ENCODE peak calls at places on chromosomes 12 and 14, in seven cellular contexts. X, U, T, N, A, K and S are unnamed samples.

GRCh38 chr12:89448951-89449371 is 75.6 kb downstream of the GALNT4 start:
- DNase-seq in K (no peak), A (no peak), T (no peak), X (no peak), N (no peak), U (no peak), S (no peak)

GRCh38 chr12:19419086-19419485 is 20.2 kb upstream of the AEBP2 start:
- DNase-seq in X (no peak), A (peak; percentile 21), T (peak; percentile 29), U (no peak), K (peak; percentile 21), N (no peak), S (no peak)

GRCh38 chr12:32586390-32586789 is 92.7 kb upstream of the DNM1L start:
- DNase-seq in N (no peak), A (no peak), U (no peak), X (no peak), K (no peak), T (no peak), S (no peak)

GRCh38 chr14:76644875-76645518 is 116.3 kb upstream of the VASH1 start:
- DNase-seq in T (peak; percentile 90), U (no peak), X (peak; percentile 39), K (peak; percentile 71), N (no peak), A (no peak), S (peak; percentile 58)

GRCh38 chr14:77746064-77746463 is 14.9 kb downstream of the SNW1 start:
- DNase-seq in A (no peak), T (no peak), K (no peak), X (peak; percentile 24), N (no peak), U (no peak), S (no peak)

GRCh38 chr12:102171951-102172350 is 25.7 kb downstream of the PMCH start:
- DNase-seq in X (no peak), A (no peak), N (no peak), K (no peak), T (no peak), U (no peak), S (no peak)

GRCh38 chr12:7042847-7043246 is 17.7 kb upstream of the C1S start:
- DNase-seq in N (no peak), K (no peak), T (no peak), U (no peak), X (peak; percentile 69), A (no peak), S (no peak)

GRCh38 chr12:132266370-132266769 is 63.0 kb downstream of the GALNT9 start:
- DNase-seq in N (no peak), X (no peak), T (no peak), U (no peak), A (no peak), K (no peak), S (no peak)

GRCh38 chr12:91177380-91177779 is 5.2 kb downstream of the DCN start:
- DNase-seq in X (no peak), T (no peak), K (no peak), A (no peak), N (no peak), U (no peak), S (no peak)

GRCh38 chr12:74488134-74488533 is 49.5 kb upstream of the ATXN7L3B start:
- DNase-seq in X (no peak), N (no peak), T (no peak), U (no peak), K (no peak), A (no peak), S (no peak)

GRCh38 chr12:3204143-3204542 is 127.0 kb downstream of the TSPAN9 start:
- DNase-seq in N (no peak), U (peak; percentile 62), T (peak; percentile 68), K (peak; percentile 75), A (no peak), X (no peak), S (no peak)

GRCh38 chr12:65695077-65695865 is 129.0 kb upstream of the HMGA2 start:
- DNase-seq in N (peak; percentile 73), K (no peak), A (peak; percentile 51), X (peak; percentile 90), T (peak; percentile 63), U (peak; percentile 16), S (no peak)

GRCh38 chr14:93114713-93115068 is 1.0 kb downstream of the ITPK1 start:
- DNase-seq in T (peak; percentile 68), U (no peak), X (no peak), K (no peak), N (peak; percentile 55), A (no peak), S (no peak)

GRCh38 chr12:34393086-34393820 is 371.0 kb downstream of the ALG10 start:
- DNase-seq in N (peak; percentile 9), A (peak; percentile 17), U (peak; percentile 1), X (no peak), K (peak; percentile 15), T (peak; percentile 30), S (peak; percentile 49)

GRCh38 chr12:56221233-56221756 is 427 bp downstream of the RNF41 start:
- DNase-seq in U (peak; percentile 58), T (peak; percentile 89), X (peak; percentile 39), K (peak; percentile 64), A (peak; percentile 89), N (peak; percentile 77), S (peak; percentile 88)

GRCh38 chr14:37088816-37089215 is 83.6 kb downstream of the SLC25A21 start:
- DNase-seq in U (no peak), X (no peak), K (no peak), N (no peak), A (no peak), T (no peak), S (no peak)

GRCh38 chr14:35197015-35197414 is 74.7 kb downstream of the PRORP start:
- DNase-seq in K (no peak), A (no peak), X (peak; percentile 66), N (no peak), T (no peak), U (no peak), S (no peak)

GRCh38 chr14:72619071-72619710 is 274.7 kb downstream of the DPF3 start:
- DNase-seq in T (peak; percentile 36), X (no peak), N (no peak), U (no peak), A (no peak), K (no peak), S (no peak)

GRCh38 chr14:20059745-20060144 is at the start of gene OR4L1:
- DNase-seq in N (no peak), T (no peak), U (no peak), K (no peak), X (no peak), A (no peak), S (no peak)

GRCh38 chr12:129096968-129097367 is 243.7 kb downstream of the GLT1D1 start:
- DNase-seq in X (no peak), A (no peak), U (no peak), N (no peak), K (no peak), T (peak; percentile 39), S (no peak)
- H3K4me1 ChIP-seq in X (no peaks in the 10 kb centered on the region), A (no peaks in the 10 kb centered on the region), U (no peaks in the 10 kb centered on the region), N (no peaks in the 10 kb centered on the region), K (no peaks in the 10 kb centered on the region), T (no peaks in the 10 kb centered on the region), S (no peaks in the 10 kb centered on the region)

GRCh38 chr12:12784116-12784515 is 1.3 kb upstream of the APOLD1 start:
- DNase-seq in T (no peak), A (no peak), K (no peak), N (no peak), U (no peak), X (no peak), S (no peak)
- H3K4me1 ChIP-seq in T (peaks cover 16% of the 10 kb centered on the region), A (peaks cover 17% of the 10 kb centered on the region), K (peaks cover 10% of the 10 kb centered on the region), N (peaks cover 20% of the 10 kb centered on the region), U (no peaks in the 10 kb centered on the region), X (peaks cover 32% of the 10 kb centered on the region), S (peaks cover 39% of the 10 kb centered on the region)

GRCh38 chr12:64650762-64651161 is 40.5 kb downstream of the RASSF3 start:
- DNase-seq in A (no peak), K (no peak), T (no peak), X (peak; percentile 79), N (no peak), U (no peak), S (no peak)

GRCh38 chr12:64652346-64652745 is 42.1 kb downstream of the RASSF3 start:
- DNase-seq in A (no peak), K (no peak), N (no peak), X (no peak), T (no peak), U (no peak), S (no peak)

GRCh38 chr12:64656429-64656828 is 46.1 kb downstream of the RASSF3 start:
- DNase-seq in N (no peak), A (no peak), U (no peak), T (no peak), K (no peak), X (no peak), S (no peak)

GRCh38 chr12:64655141-64655540 is 44.8 kb downstream of the RASSF3 start:
- DNase-seq in X (no peak), T (no peak), U (no peak), N (no peak), A (no peak), K (no peak), S (no peak)

GRCh38 chr12:64653123-64653522 is 42.8 kb downstream of the RASSF3 start:
- DNase-seq in X (no peak), A (no peak), N (no peak), U (no peak), T (no peak), K (no peak), S (no peak)
- H3K4me1 ChIP-seq in X (peaks cover 71% of the 10 kb centered on the region), A (peaks cover 42% of the 10 kb centered on the region), N (peaks cover 49% of the 10 kb centered on the region), U (peaks cover 6% of the 10 kb centered on the region), T (no peaks in the 10 kb centered on the region), K (peaks cover 2% of the 10 kb centered on the region), S (no peaks in the 10 kb centered on the region)

GRCh38 chr14:99578541-99579044 is 25.4 kb downstream of the CCDC85C start:
- DNase-seq in X (peak; percentile 32), U (peak; percentile 57), K (no peak), T (no peak), N (no peak), A (peak; percentile 77), S (peak; percentile 87)

GRCh38 chr14:99576761-99577705 is 27.0 kb downstream of the CCDC85C start:
- DNase-seq in K (no peak), A (no peak), U (no peak), N (no peak), X (no peak), T (no peak), S (no peak)

GRCh38 chr14:99579903-99580570 is 24.0 kb downstream of the CCDC85C start:
- DNase-seq in X (peak; percentile 89), N (no peak), T (peak; percentile 88), A (no peak), U (no peak), K (peak; percentile 78), S (no peak)

GRCh38 chr14:99581371-99581770 is 22.6 kb downstream of the CCDC85C start:
- DNase-seq in N (no peak), U (no peak), A (no peak), T (no peak), X (no peak), K (no peak), S (no peak)

DNA sequence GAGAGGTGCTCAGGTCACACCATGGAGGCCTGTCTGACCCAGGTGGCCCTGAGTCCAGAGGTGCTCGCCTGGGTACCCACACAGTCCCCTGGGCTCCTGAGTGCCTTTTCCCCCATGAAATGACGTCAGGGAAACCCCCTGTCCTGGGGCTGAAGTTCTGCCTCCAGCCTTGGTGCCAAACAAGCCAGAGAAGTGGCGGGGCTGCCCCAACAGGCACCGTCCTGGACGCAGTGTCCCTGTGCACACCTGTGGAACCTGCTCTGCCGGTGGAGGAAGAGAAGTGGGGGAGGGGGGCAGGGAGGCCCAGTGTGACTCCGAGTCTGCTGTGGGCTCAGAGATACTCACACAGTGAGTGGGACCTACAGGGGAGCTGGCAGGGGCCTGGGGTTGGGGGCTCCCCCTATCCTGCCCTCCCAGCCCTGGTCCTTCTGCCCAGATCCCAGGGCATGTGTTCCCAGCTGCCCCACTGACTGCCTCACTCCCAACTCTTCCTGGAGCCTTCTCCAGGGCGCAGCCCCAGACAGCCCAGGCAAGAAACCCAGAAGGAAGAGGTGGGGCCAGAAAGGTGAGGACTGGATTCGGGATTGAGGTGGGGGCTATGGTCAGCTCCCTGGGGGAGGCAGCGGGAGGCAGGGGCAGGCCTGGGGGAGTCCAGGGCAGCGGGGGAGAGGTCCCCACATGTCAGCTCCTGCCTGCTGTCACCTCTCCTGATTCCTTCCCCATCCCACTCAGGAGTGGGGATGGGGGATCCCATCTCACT is 24.8 kb downstream of the CCDC85C start:
- DNase-seq in X (peak; percentile 35), K (no peak), A (no peak), T (no peak), U (no peak), N (peak; percentile 89), S (no peak)
- H3K4me1 ChIP-seq in X (peaks cover 82% of the 10 kb centered on the region), K (peaks cover 6% of the 10 kb centered on the region), A (peaks cover 55% of the 10 kb centered on the region), T (peaks cover 44% of the 10 kb centered on the region), U (peaks cover 38% of the 10 kb centered on the region), N (peaks cover 50% of the 10 kb centered on the region), S (peaks cover 81% of the 10 kb centered on the region)